ENCODE peak calls at places on chromosome 19, in five cellular contexts. C is HT1080, Q is cardiac fibroblast, L is HS-27A, X is fibroblast of lung. V is an unnamed sample.
A peak's percentile ranks its signal among the peaks of the same experiment; 100 is the strongest.

GRCh38 chr19:53037101-53038097 is 7.1 kb upstream of the ERVV-2 start:
- DNase-seq in Q (peak; percentile 84), L (no peak), X (peak; percentile 73), C (peak; percentile 21), V (no peak)

GRCh38 chr19:23999821-24000610 is 85.3 kb downstream of the ZNF726 start:
- DNase-seq in C (no peak), L (no peak), X (no peak), Q (no peak), V (no peak)

GRCh38 chr19:18131841-18132596 is 20.9 kb upstream of the PIK3R2 start:
- DNase-seq in C (no peak), Q (no peak), X (no peak), L (no peak), V (no peak)

GRCh38 chr19:13104848-13105646 is 2.4 kb upstream of the LYL1 start:
- DNase-seq in X (no peak), L (no peak), Q (no peak), C (no peak), V (no peak)

GRCh38 chr19:6239401-6239844 is 40.4 kb downstream of the MLLT1 start:
- DNase-seq in C (no peak), X (no peak), Q (peak; percentile 51), L (no peak), V (no peak)

GRCh38 chr19:10603084-10603872 is 16.2 kb upstream of the AP1M2 start:
- DNase-seq in C (no peak), Q (peak; percentile 12), L (no peak), X (no peak), V (no peak)

GRCh38 chr19:51489113-51489512 is 10.8 kb downstream of the CEACAM18 start:
- DNase-seq in X (no peak), C (no peak), L (no peak), Q (no peak), V (no peak)

GRCh38 chr19:42122691-42123607 is 9.3 kb downstream of the POU2F2 start:
- DNase-seq in L (no peak), C (no peak), Q (peak; percentile 43), X (no peak), V (no peak)

GRCh38 chr19:55830656-55831055 is 1.1 kb downstream of the NLRP11 start:
- DNase-seq in X (no peak), L (no peak), Q (no peak), C (no peak), V (no peak)

GRCh38 chr19:6639439-6639838 is 30.5 kb downstream of the TNFSF14 start:
- DNase-seq in X (no peak), Q (peak; percentile 27), C (peak; percentile 74), L (no peak), V (no peak)

GRCh38 chr19:14830702-14831101 is 4.3 kb downstream of the OR7A5 start:
- DNase-seq in L (no peak), C (no peak), X (no peak), Q (no peak), V (no peak)

GRCh38 chr19:789473-790052 is 7.7 kb upstream of the PTBP1 start:
- DNase-seq in X (no peak), Q (no peak), L (no peak), C (no peak), V (no peak)

GRCh38 chr19:21463449-21464105 is 41.8 kb upstream of the ZNF429 start:
- DNase-seq in L (no peak), Q (no peak), X (peak; percentile 33), C (no peak), V (peak; percentile 72)

GRCh38 chr19:9836021-9836420 is 903 bp downstream of the PIN1 start:
- DNase-seq in L (no peak), Q (peak; percentile 36), X (peak; percentile 39), C (no peak), V (no peak)

V was measured in retinal pigment epithelial cell.